ENCODE peak calls at places on chromosome 9, in six cellular contexts. U is fibroblast of villous mesenchyme, G is uterus, N is brain microvascular endothelial cell, F is right atrium auricular region, A is ovary. T is an unnamed sample.

GRCh38 chr9:95753762-95754465 is 121.6 kb upstream of the ERCC6L2 start:
- DNase-seq in F (no peak), G (peak; percentile 28), U (peak; percentile 92), A (peak; percentile 74), N (no peak), T (no peak)

GRCh38 chr9:107484117-107484723 is 5.3 kb downstream of the KLF4 start:
- DNase-seq in F (no peak), A (peak; percentile 41), N (peak; percentile 71), G (peak; percentile 49), U (peak; percentile 85), T (peak; percentile 57)

GRCh38 chr9:134066546-134066922 is 1.3 kb downstream of the BRD3 start:
- DNase-seq in N (no peak), G (no peak), U (peak; percentile 32), A (no peak), F (no peak), T (peak; percentile 49)

GRCh38 chr9:3732077-3733038 is 206.6 kb upstream of the RFX3 start:
- DNase-seq in F (peak; percentile 63), U (peak; percentile 91), G (peak; percentile 38), A (peak; percentile 53), N (peak; percentile 95), T (peak; percentile 72)

GRCh38 chr9:34592895-34593601 is 3.5 kb upstream of the CNTFR start:
- DNase-seq in F (peak; percentile 91), G (peak; percentile 75), U (no peak), A (peak; percentile 88), N (no peak), T (no peak)

GRCh38 chr9:7936201-7936600 is 136.6 kb upstream of the DMAC1 start:
- DNase-seq in G (no peak), A (no peak), F (no peak), U (no peak), N (no peak), T (no peak)

GRCh38 chr9:14344846-14345585 is 31.1 kb upstream of the NFIB start:
- DNase-seq in G (no peak), A (no peak), U (no peak), F (no peak), N (no peak), T (no peak)

GRCh38 chr9:76835571-76836283 is 70.2 kb downstream of the PRUNE2 start:
- DNase-seq in U (peak; percentile 76), F (no peak), G (peak; percentile 35), A (no peak), N (peak; percentile 38), T (no peak)

GRCh38 chr9:38301376-38302106 is 91.0 kb upstream of the ALDH1B1 start:
- DNase-seq in F (no peak), U (no peak), N (no peak), G (no peak), A (no peak), T (no peak)

GRCh38 chr9:118533850-118534249 is 829.6 kb downstream of the TLR4 start:
- DNase-seq in N (no peak), A (no peak), F (no peak), G (no peak), U (no peak), T (no peak)

GRCh38 chr9:104769655-104770054 is 5.7 kb downstream of the NIPSNAP3B start:
- DNase-seq in U (no peak), G (no peak), A (no peak), N (no peak), F (no peak), T (no peak)

GRCh38 chr9:76191493-76191892 is 202.7 kb downstream of the RFK start:
- DNase-seq in F (no peak), G (no peak), A (no peak), N (no peak), U (no peak), T (no peak)

GRCh38 chr9:96186601-96187011 is 115.4 kb downstream of the HSD17B3 start:
- DNase-seq in A (no peak), U (peak; percentile 36), G (no peak), F (no peak), N (no peak), T (no peak)

GRCh38 chr9:120281665-120282064 is 298.3 kb downstream of the CDK5RAP2 start:
- DNase-seq in F (no peak), U (no peak), G (no peak), N (no peak), A (no peak), T (no peak)

GRCh38 chr9:3775968-3776367 is 250.2 kb upstream of the RFX3 start:
- DNase-seq in N (no peak), F (no peak), U (no peak), A (no peak), G (no peak), T (no peak)

GRCh38 chr9:126777733-126778132 is 27.1 kb upstream of the ZBTB43 start:
- DNase-seq in G (no peak), N (no peak), A (no peak), F (no peak), U (no peak), T (no peak)

GRCh38 chr9:9612270-9612669 is 1000.5 kb downstream of the PTPRD start:
- DNase-seq in F (no peak), N (no peak), G (no peak), U (no peak), A (no peak), T (no peak)

GRCh38 chr9:132548971-132549649 is 33.3 kb upstream of the BARHL1 start:
- DNase-seq in N (peak; percentile 27), A (no peak), F (no peak), U (no peak), G (no peak), T (no peak)

GRCh38 chr9:114504341-114505186 is 709 bp downstream of the WHRN start:
- DNase-seq in G (peak; percentile 55), A (peak; percentile 64), U (peak; percentile 42), F (no peak), N (peak; percentile 6), T (peak; percentile 56)

GRCh38 chr9:96084289-96084688 is 208.8 kb downstream of the ERCC6L2 start:
- DNase-seq in F (no peak), A (no peak), G (no peak), U (peak; percentile 90), N (no peak), T (no peak)

GRCh38 chr9:93095205-93096130 is 549 bp upstream of the CARD19 start:
- DNase-seq in N (peak; percentile 98), F (peak; percentile 99), G (peak; percentile 100), U (peak; percentile 99), A (peak; percentile 100), T (peak; percentile 100)

GRCh38 chr9:99353408-99353807 is 131.3 kb downstream of the SEC61B start:
- DNase-seq in N (peak; percentile 90), A (no peak), F (no peak), G (peak; percentile 25), U (peak; percentile 92), T (no peak)

GRCh38 chr9:121399126-121399882 is 29.3 kb upstream of the STOM start:
- DNase-seq in F (no peak), G (no peak), A (no peak), N (no peak), U (peak; percentile 7), T (no peak)

GRCh38 chr9:135184661-135185459 is 97.4 kb downstream of the OLFM1 start:
- DNase-seq in A (no peak), N (no peak), F (no peak), U (no peak), G (no peak), T (no peak)

GRCh38 chr9:135189497-135189896 is 102.0 kb downstream of the OLFM1 start:
- DNase-seq in G (no peak), F (no peak), N (no peak), U (no peak), A (no peak), T (no peak)

GRCh38 chr9:135188681-135189151 is 101.2 kb downstream of the OLFM1 start:
- DNase-seq in F (no peak), U (no peak), N (no peak), G (no peak), A (no peak), T (no peak)

GRCh38 chr9:135186248-135187164 is 99.0 kb downstream of the OLFM1 start:
- DNase-seq in G (no peak), U (no peak), A (no peak), N (no peak), F (no peak), T (no peak)

GRCh38 chr9:135187365-135187764 is 99.9 kb downstream of the OLFM1 start:
- DNase-seq in A (no peak), U (no peak), G (no peak), N (no peak), F (no peak), T (no peak)
- TF ChIP-seq CTCF in A (no peak), U (no peak), G (no peak), N (no peak), F (no peak), T (no peak)

DNA sequence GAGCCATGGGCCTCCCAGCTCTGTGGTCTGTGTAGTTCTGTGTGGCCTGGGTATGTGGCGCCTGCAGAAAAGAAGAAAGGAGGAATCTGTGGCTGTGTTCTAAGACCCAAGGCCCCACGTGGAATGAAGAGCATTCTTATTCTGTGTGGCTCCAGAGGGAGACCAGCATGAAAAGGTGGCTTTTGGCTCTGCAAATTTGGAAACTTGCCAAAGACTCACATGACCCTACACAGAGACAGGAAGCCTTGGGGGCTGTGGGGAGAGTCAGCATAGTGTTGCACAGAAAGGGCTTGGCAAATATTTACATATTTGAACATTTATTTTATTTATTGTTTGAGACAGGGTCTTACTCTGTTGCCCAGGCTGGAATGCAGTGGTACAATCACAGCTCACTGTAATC is 193.3 kb downstream of the TMEM38B start:
- DNase-seq in G (no peak), U (no peak), F (no peak), N (no peak), A (no peak), T (no peak)
- TF ChIP-seq CTCF in G (no peak), U (no peak), F (no peak), N (no peak), A (no peak), T (no peak)

DNA sequence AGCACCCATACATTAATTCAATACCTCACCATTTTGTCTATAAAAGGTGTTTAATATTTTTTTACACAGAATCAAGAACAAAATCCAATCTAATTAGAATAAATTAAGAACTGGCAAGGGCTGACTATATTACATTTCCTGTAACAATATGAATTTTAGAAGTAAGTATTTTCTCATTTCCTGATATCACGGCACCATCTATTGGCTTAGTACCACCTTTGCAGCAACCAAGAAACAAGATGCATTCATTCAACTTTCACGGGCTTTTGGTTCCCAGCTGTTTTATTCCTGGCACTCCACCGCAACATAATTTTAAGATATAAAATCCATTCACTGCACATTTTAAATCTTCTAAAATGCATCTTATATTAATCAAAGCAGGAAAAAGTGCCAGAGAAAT is 20.6 kb downstream of the PSMB7 start:
- DNase-seq in N (no peak), F (no peak), U (no peak), G (no peak), A (no peak), T (no peak)
- TF ChIP-seq CTCF in N (no peak), F (no peak), U (no peak), G (no peak), A (no peak), T (peak; percentile 15)

DNA sequence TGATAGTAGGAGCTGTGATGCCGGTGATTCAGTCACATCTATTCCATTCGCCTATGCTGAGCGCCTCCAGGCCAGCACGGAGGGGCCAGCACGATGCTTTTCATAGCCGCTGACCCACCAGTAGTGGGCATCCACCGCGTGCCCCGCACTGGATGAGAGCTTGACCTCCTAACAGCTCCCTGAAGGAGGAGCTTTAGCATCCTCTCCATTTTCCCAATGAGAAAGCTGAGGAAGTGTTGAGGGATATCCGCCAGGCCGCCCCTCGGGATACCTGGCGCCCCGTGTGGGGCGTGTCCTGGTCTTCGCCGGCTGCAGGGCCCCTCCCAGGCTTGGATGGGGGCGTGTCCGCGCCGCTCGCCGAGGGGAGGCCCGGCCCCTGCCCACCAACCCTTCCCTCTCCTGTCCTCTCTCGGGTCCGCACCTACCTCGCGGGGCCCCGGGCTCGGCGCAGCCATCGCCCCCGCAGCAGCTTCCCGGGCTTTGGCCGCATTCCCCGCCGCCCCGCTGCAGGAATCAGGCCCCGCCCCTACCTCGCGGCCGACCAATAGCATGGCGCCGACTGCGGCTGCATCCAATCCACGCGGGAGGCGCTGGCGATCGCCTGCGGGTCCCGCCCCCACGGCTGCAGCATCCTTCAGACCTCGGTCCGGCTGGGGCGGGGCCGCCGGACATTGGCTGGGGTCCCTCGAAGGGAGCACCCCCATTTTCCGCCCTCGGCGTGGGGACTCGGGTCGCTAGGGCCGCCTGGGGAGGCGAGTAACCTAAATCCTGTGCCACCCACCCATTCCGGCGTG is at the start of gene PIP5KL1:
- DNase-seq in F (peak; percentile 81), A (peak; percentile 84), G (peak; percentile 82), N (peak; percentile 81), U (peak; percentile 84), T (peak; percentile 97)
- TF ChIP-seq CTCF in F (peak; percentile 17), A (no peak), G (no peak), N (peak; percentile 44), U (peak; percentile 12), T (no peak)